ENCODE peak calls at places on chromosomes 5 and 9, in nine cellular contexts. H is hypothalamus; R is brain microvascular endothelial cell; V is glutamatergic neuron; N is activated CD4-positive, alpha-beta T cell treated with anti-CD3 and anti-CD28 coated beads, Interleukin-2, amount 50 U/mL, for 48 hours; U is activated CD8-positive, alpha-beta memory T cell treated with anti-CD3 and anti-CD28 coated beads, Interleukin-2, amount 50 U/mL, for 48 hours; A is iPS DF 6.9; C is iris pigment epithelial cell; L is AG08395. J is an unnamed sample.
A peak's percentile ranks its signal among the peaks of the same experiment; 100 is the strongest.

GRCh38 chr9:86286278-86286677 is 3.9 kb upstream of the ISCA1 start:
- DNase-seq in N (no peak), H (no peak), U (no peak), L (no peak), R (no peak), A (no peak), V (no peak), C (no peak), J (no peak)

GRCh38 chr5:97838214-97838613 is 655.2 kb upstream of the RIOK2 start:
- DNase-seq in L (peak; percentile 77), R (peak; percentile 66), A (no peak), V (no peak), C (peak; percentile 98), U (no peak), H (no peak), N (no peak), J (no peak)

GRCh38 chr5:69035665-69036064 is 58.1 kb upstream of the SLC30A5 start:
- DNase-seq in A (no peak), H (no peak), V (no peak), R (no peak), N (no peak), C (no peak), U (no peak), L (no peak), J (no peak)

GRCh38 chr9:94800424-94801117 is 74.1 kb downstream of the AOPEP start:
- DNase-seq in N (no peak), V (no peak), H (no peak), U (no peak), L (no peak), A (no peak), C (peak; percentile 57), R (no peak), J (no peak)

GRCh38 chr9:134800791-134801339 is 79.7 kb upstream of the FCN2 start:
- DNase-seq in N (no peak), V (no peak), A (no peak), R (no peak), L (no peak), H (no peak), C (no peak), U (no peak), J (no peak)

GRCh38 chr9:20693068-20693467 is 9.0 kb downstream of the FOCAD start:
- DNase-seq in U (no peak), R (no peak), V (no peak), C (peak; percentile 47), A (no peak), L (no peak), N (no peak), H (no peak), J (no peak)

GRCh38 chr5:3619584-3619983 is 24.0 kb downstream of the IRX1 start:
- DNase-seq in C (no peak), H (no peak), N (no peak), R (no peak), U (no peak), L (no peak), A (no peak), V (no peak), J (no peak)

GRCh38 chr9:14396171-14396570 is 82.2 kb upstream of the NFIB start:
- DNase-seq in L (no peak), R (no peak), N (no peak), H (no peak), U (no peak), A (no peak), V (no peak), C (no peak), J (no peak)

GRCh38 chr5:57600321-57600720 is 117.7 kb upstream of the ACTBL2 start:
- DNase-seq in V (no peak), A (no peak), L (no peak), N (no peak), R (no peak), H (no peak), U (no peak), C (no peak), J (no peak)